ENCODE peak calls at places on chromosomes 4 and X, in six cellular contexts. One of them, this sample, is unnamed.

GRCh38 chr4:623914-624626 is 1.3 kb upstream of the PDE6B start:
- DNase-seq in effector memory CD4-positive, alpha-beta T cell: no peak
- DNase-seq in HEK293T: no peak
- DNase-seq in activated T-cell treated with anti-CD3 and anti-CD28 coated beads, Interleukin-2, amount 50 U/mL, for 1 hour: no peak
- DNase-seq in ecto neural progenitor cell: peak; percentile 38
- DNase-seq in Right ventricle myocardium superior: peak; percentile 18
- DNase-seq in this sample: no peak

GRCh38 chr4:6493668-6494304 is 21.4 kb upstream of the PPP2R2C start:
- DNase-seq in activated T-cell treated with anti-CD3 and anti-CD28 coated beads, Interleukin-2, amount 50 U/mL, for 1 hour: no peak
- DNase-seq in ecto neural progenitor cell: no peak
- DNase-seq in effector memory CD4-positive, alpha-beta T cell: no peak
- DNase-seq in Right ventricle myocardium superior: no peak
- DNase-seq in HEK293T: no peak
- DNase-seq in this sample: peak; percentile 5

GRCh38 chr4:99863804-99864203 is 30.4 kb downstream of the LAMTOR3 start:
- DNase-seq in ecto neural progenitor cell: no peak
- DNase-seq in HEK293T: no peak
- DNase-seq in Right ventricle myocardium superior: no peak
- DNase-seq in activated T-cell treated with anti-CD3 and anti-CD28 coated beads, Interleukin-2, amount 50 U/mL, for 1 hour: no peak
- DNase-seq in effector memory CD4-positive, alpha-beta T cell: no peak
- DNase-seq in this sample: peak; percentile 87

GRCh38 chrX:9873952-9874351 is 87.7 kb downstream of the SHROOM2 start:
- DNase-seq in effector memory CD4-positive, alpha-beta T cell: no peak
- DNase-seq in Right ventricle myocardium superior: peak; percentile 48
- DNase-seq in HEK293T: peak; percentile 24
- DNase-seq in activated T-cell treated with anti-CD3 and anti-CD28 coated beads, Interleukin-2, amount 50 U/mL, for 1 hour: peak; percentile 45
- DNase-seq in ecto neural progenitor cell: no peak
- DNase-seq in this sample: peak; percentile 47

GRCh38 chrX:153588782-153589446 is 10.0 kb downstream of the CCNQ start:
- DNase-seq in HEK293T: no peak
- DNase-seq in effector memory CD4-positive, alpha-beta T cell: no peak
- DNase-seq in activated T-cell treated with anti-CD3 and anti-CD28 coated beads, Interleukin-2, amount 50 U/mL, for 1 hour: no peak
- DNase-seq in Right ventricle myocardium superior: no peak
- DNase-seq in ecto neural progenitor cell: no peak
- DNase-seq in this sample: no peak

GRCh38 chr4:184473515-184474260 is 662 bp downstream of the IRF2 start:
- DNase-seq in activated T-cell treated with anti-CD3 and anti-CD28 coated beads, Interleukin-2, amount 50 U/mL, for 1 hour: peak; percentile 62
- DNase-seq in HEK293T: peak; percentile 13
- DNase-seq in Right ventricle myocardium superior: peak; percentile 66
- DNase-seq in ecto neural progenitor cell: peak; percentile 76
- DNase-seq in effector memory CD4-positive, alpha-beta T cell: peak; percentile 12
- DNase-seq in this sample: peak; percentile 55

GRCh38 chrX:14899607-14900006 is 26.4 kb downstream of the MOSPD2 start:
- DNase-seq in activated T-cell treated with anti-CD3 and anti-CD28 coated beads, Interleukin-2, amount 50 U/mL, for 1 hour: no peak
- DNase-seq in HEK293T: no peak
- DNase-seq in effector memory CD4-positive, alpha-beta T cell: no peak
- DNase-seq in ecto neural progenitor cell: no peak
- DNase-seq in Right ventricle myocardium superior: no peak
- DNase-seq in this sample: peak; percentile 50

GRCh38 chrX:3577551-3577950 is 135.9 kb downstream of the PRKX start:
- DNase-seq in activated T-cell treated with anti-CD3 and anti-CD28 coated beads, Interleukin-2, amount 50 U/mL, for 1 hour: no peak
- DNase-seq in HEK293T: no peak
- DNase-seq in Right ventricle myocardium superior: no peak
- DNase-seq in effector memory CD4-positive, alpha-beta T cell: no peak
- DNase-seq in ecto neural progenitor cell: no peak
- DNase-seq in this sample: peak; percentile 3

GRCh38 chr4:185399466-185399865 is 2.8 kb downstream of the ANKRD37 start:
- DNase-seq in activated T-cell treated with anti-CD3 and anti-CD28 coated beads, Interleukin-2, amount 50 U/mL, for 1 hour: no peak
- DNase-seq in Right ventricle myocardium superior: no peak
- DNase-seq in effector memory CD4-positive, alpha-beta T cell: no peak
- DNase-seq in ecto neural progenitor cell: no peak
- DNase-seq in HEK293T: no peak
- DNase-seq in this sample: no peak

GRCh38 chr4:1414831-1415680 is 8.8 kb upstream of the NKX1-1 start:
- DNase-seq in HEK293T: no peak
- DNase-seq in Right ventricle myocardium superior: peak; percentile 21
- DNase-seq in effector memory CD4-positive, alpha-beta T cell: no peak
- DNase-seq in activated T-cell treated with anti-CD3 and anti-CD28 coated beads, Interleukin-2, amount 50 U/mL, for 1 hour: peak; percentile 6
- DNase-seq in ecto neural progenitor cell: no peak
- DNase-seq in this sample: no peak

GRCh38 chr4:137531951-137532868 is at the start of gene PCDH18:
- DNase-seq in HEK293T: peak; percentile 64
- DNase-seq in effector memory CD4-positive, alpha-beta T cell: no peak
- DNase-seq in activated T-cell treated with anti-CD3 and anti-CD28 coated beads, Interleukin-2, amount 50 U/mL, for 1 hour: no peak
- DNase-seq in Right ventricle myocardium superior: peak; percentile 88
- DNase-seq in ecto neural progenitor cell: peak; percentile 89
- DNase-seq in this sample: peak; percentile 99

GRCh38 chr4:25144870-25145481 is 15.3 kb downstream of the SEPSECS start:
- DNase-seq in ecto neural progenitor cell: no peak
- DNase-seq in activated T-cell treated with anti-CD3 and anti-CD28 coated beads, Interleukin-2, amount 50 U/mL, for 1 hour: no peak
- DNase-seq in HEK293T: peak; percentile 8
- DNase-seq in effector memory CD4-positive, alpha-beta T cell: no peak
- DNase-seq in Right ventricle myocardium superior: no peak
- DNase-seq in this sample: peak; percentile 33

GRCh38 chrX:12955882-12956703 is 18.8 kb upstream of the TMSB4X start:
- DNase-seq in Right ventricle myocardium superior: peak; percentile 77
- DNase-seq in activated T-cell treated with anti-CD3 and anti-CD28 coated beads, Interleukin-2, amount 50 U/mL, for 1 hour: peak; percentile 66
- DNase-seq in effector memory CD4-positive, alpha-beta T cell: peak; percentile 64
- DNase-seq in HEK293T: no peak
- DNase-seq in ecto neural progenitor cell: no peak
- DNase-seq in this sample: peak; percentile 93

GRCh38 chrX:12309040-12309732 is 170.9 kb downstream of the FRMPD4 start:
- DNase-seq in effector memory CD4-positive, alpha-beta T cell: no peak
- DNase-seq in activated T-cell treated with anti-CD3 and anti-CD28 coated beads, Interleukin-2, amount 50 U/mL, for 1 hour: no peak
- DNase-seq in ecto neural progenitor cell: no peak
- DNase-seq in HEK293T: no peak
- DNase-seq in Right ventricle myocardium superior: no peak
- DNase-seq in this sample: no peak

GRCh38 chr4:150591284-150591874 is 9.4 kb downstream of the MAB21L2 start:
- DNase-seq in ecto neural progenitor cell: peak; percentile 77
- DNase-seq in effector memory CD4-positive, alpha-beta T cell: no peak
- DNase-seq in HEK293T: peak; percentile 40
- DNase-seq in Right ventricle myocardium superior: no peak
- DNase-seq in activated T-cell treated with anti-CD3 and anti-CD28 coated beads, Interleukin-2, amount 50 U/mL, for 1 hour: no peak
- DNase-seq in this sample: no peak

GRCh38 chr4:74044676-74045075 is 6.2 kb upstream of the CXCL3 start:
- DNase-seq in HEK293T: no peak
- DNase-seq in activated T-cell treated with anti-CD3 and anti-CD28 coated beads, Interleukin-2, amount 50 U/mL, for 1 hour: no peak
- DNase-seq in effector memory CD4-positive, alpha-beta T cell: no peak
- DNase-seq in ecto neural progenitor cell: no peak
- DNase-seq in Right ventricle myocardium superior: no peak
- DNase-seq in this sample: no peak